ENCODE peak calls at places on chromosomes 6 and 20, in seven cellular contexts. K is IMR-90, A is A549, G is H1, B is GM12878, O is HepG2, S is K562. Z is an unnamed sample.

GRCh38 chr20:61356171-61356570 is 104.1 kb downstream of the CDH4 start:
- DNase-seq in B (no peak), K (no peak), G (no peak), A (no peak), S (no peak), O (no peak), Z (no peak)

GRCh38 chr6:149224399-149224798 is 93.1 kb upstream of the TAB2 start:
- DNase-seq in G (no peak), O (no peak), S (no peak), B (no peak), K (no peak), A (no peak), Z (no peak)

GRCh38 chr6:142913511-142914047 is 31.4 kb downstream of the HIVEP2 start:
- DNase-seq in S (no peak), G (no peak), B (peak; percentile 94), K (no peak), A (no peak), O (no peak), Z (no peak)

GRCh38 chr6:34919651-34920050 is 30.6 kb downstream of the ANKS1A start:
- DNase-seq in G (no peak), A (no peak), S (no peak), K (peak; percentile 38), O (no peak), B (no peak), Z (no peak)

GRCh38 chr20:51434556-51435256 is 107.8 kb downstream of the NFATC2 start:
- DNase-seq in O (no peak), G (no peak), A (peak; percentile 60), K (peak; percentile 91), S (no peak), B (no peak), Z (peak; percentile 54)

GRCh38 chr6:1039191-1039590 is 272.7 kb upstream of the FOXQ1 start:
- DNase-seq in O (no peak), G (no peak), B (no peak), S (no peak), K (no peak), A (no peak), Z (no peak)

GRCh38 chr20:4581838-4582237 is 139.9 kb upstream of the PRND start:
- DNase-seq in K (no peak), A (no peak), O (no peak), G (no peak), S (no peak), B (no peak), Z (no peak)

GRCh38 chr6:38588631-38589366 is 50.9 kb downstream of the BTBD9 start:
- DNase-seq in K (peak; percentile 76), G (no peak), A (peak; percentile 8), S (no peak), B (no peak), O (peak; percentile 74), Z (no peak)

GRCh38 chr20:36175475-36175995 is 21.0 kb downstream of the EPB41L1 start:
- DNase-seq in K (no peak), G (no peak), B (no peak), S (no peak), A (no peak), O (no peak), Z (no peak)

GRCh38 chr6:87697581-87698552 is 4.2 kb downstream of the AKIRIN2 start:
- DNase-seq in O (no peak), S (no peak), K (peak; percentile 91), A (no peak), B (no peak), G (no peak), Z (no peak)

GRCh38 chr20:20136313-20136712 is 84.0 kb downstream of the CFAP61 start:
- DNase-seq in K (no peak), O (no peak), G (no peak), A (no peak), S (no peak), B (no peak), Z (no peak)

GRCh38 chr6:97110626-97111025 is 172.4 kb downstream of the MMS22L start:
- DNase-seq in K (no peak), S (no peak), A (no peak), G (no peak), B (no peak), O (no peak), Z (no peak)

GRCh38 chr20:54668271-54669053 is 193.1 kb downstream of the DOK5 start:
- DNase-seq in B (no peak), O (peak; percentile 41), A (peak; percentile 26), K (peak; percentile 5), G (peak; percentile 77), S (peak; percentile 29), Z (no peak)

DNA sequence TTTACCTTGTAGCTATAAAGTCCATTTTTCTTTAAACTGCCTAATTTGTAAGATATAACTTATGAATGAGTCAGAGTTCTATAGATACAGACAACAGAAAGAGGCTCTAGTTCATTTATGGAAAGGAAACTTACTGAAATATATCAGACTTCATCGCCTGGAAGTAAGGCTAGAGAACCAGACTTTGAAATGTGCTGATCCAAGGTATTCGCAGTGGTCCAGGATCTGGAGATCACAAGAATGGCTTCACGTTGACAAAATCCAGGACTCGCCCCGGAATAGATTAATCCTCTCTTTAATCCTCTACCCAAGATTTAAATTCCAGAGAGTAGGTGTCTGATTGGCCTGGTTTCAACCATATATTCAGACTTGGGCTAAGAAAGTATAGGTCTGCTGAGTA is 69.1 kb upstream of the LOC128125822 start:
- DNase-seq in A (no peak), O (no peak), B (no peak), G (no peak), K (no peak), S (no peak), Z (no peak)
- TF ChIP-seq CEBPB in A (no peak), O (no peak), B (no peak), G (no peak), K (no peak), S (no peak), Z (no peak)

DNA sequence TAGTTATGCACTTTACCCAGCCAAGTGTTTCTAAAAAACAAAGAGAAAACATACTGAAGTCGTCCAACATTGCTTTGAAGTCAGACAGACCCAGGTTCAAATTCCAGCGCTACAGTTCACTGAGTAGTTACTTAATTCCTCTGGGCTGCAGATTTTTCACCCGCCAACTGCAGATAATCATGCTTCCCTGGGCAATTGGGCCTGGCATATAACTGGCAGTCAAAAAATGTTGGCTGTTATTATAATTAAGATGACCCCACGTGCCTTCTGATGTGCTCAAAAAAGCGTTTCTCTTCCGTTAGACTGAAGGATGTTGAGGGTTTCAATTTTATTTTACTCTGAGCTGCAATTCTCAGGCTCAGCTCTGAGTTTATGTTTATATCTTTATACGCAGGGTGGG is 156.1 kb upstream of the CITED2 start:
- DNase-seq in G (no peak), O (no peak), S (no peak), K (no peak), A (no peak), B (no peak), Z (no peak)
- TF ChIP-seq CEBPB in G (no peak), O (no peak), S (no peak), K (no peak), A (no peak), B (no peak), Z (no peak)

GRCh38 chr20:32523613-32524218 is 61.4 kb downstream of the NOL4L start:
- DNase-seq in G (no peak), B (no peak), A (no peak), S (no peak), K (no peak), O (no peak), Z (no peak)
- TF ChIP-seq CEBPB in G (no peak), B (no peak), A (no peak), S (no peak), K (no peak), O (no peak), Z (no peak)

GRCh38 chr6:116278853-116279231 is 888 bp downstream of the TSPYL1 start:
- DNase-seq in B (no peak), G (no peak), O (peak; percentile 15), S (no peak), A (peak; percentile 12), K (peak; percentile 39), Z (no peak)

GRCh38 chr6:116280960-116281316 is 1.2 kb upstream of the TSPYL1 start:
- DNase-seq in G (no peak), K (no peak), S (no peak), B (no peak), A (no peak), O (no peak), Z (no peak)

GRCh38 chr6:116280161-116280959 is 630 bp upstream of the TSPYL1 start:
- DNase-seq in B (no peak), S (no peak), K (peak; percentile 16), G (no peak), A (peak; percentile 18), O (no peak), Z (no peak)

GRCh38 chr6:116278478-116278822 is 1.3 kb downstream of the TSPYL1 start:
- DNase-seq in K (no peak), S (no peak), B (no peak), G (no peak), O (no peak), A (no peak), Z (no peak)

GRCh38 chr6:116279232-116280160 is at the start of gene TSPYL1:
- DNase-seq in A (peak; percentile 94), B (peak; percentile 90), K (peak; percentile 97), G (peak; percentile 95), S (peak; percentile 90), O (peak; percentile 97), Z (peak; percentile 92)
- TF ChIP-seq CEBPB in A (no peak), B (no peak), K (peak; percentile 46), G (no peak), S (no peak), O (peak; percentile 51), Z (no peak)

DNA sequence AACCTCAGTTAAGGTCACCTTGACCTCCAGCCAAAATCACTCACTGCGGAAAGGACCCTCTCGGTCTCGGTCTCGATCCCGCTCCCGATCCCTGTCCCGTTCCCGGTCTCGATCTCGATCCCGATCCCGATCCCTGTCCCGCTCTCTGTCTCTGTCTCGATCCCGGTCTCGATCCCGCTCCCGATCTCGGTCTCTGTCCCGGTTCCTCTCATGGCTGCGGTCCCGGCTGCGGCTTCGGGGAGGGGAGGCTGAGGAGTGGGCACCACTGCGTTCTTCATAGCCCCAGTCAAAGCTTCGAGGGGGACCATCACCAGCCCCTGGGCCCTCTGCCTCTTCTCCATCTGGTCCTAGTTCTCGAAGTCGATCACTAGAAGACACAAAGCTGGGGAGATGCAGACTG is 4.3 kb downstream of the NELFE start:
- DNase-seq in B (no peak), S (no peak), A (no peak), G (no peak), O (no peak), K (no peak), Z (no peak)
- TF ChIP-seq CEBPB in B (no peak), S (no peak), A (no peak), G (no peak), O (no peak), K (no peak), Z (no peak)